ENCODE peak calls at places on chromosomes 1 and 21, in ten cellular contexts. One of them, this sample, is unnamed.

GRCh38 chr1:11765661-11766428 is 3.9 kb downstream of the C1orf167 start:
- DNase-seq in cardiac muscle cell: no peak
- DNase-seq in fibroblast of gingiva: no peak
- DNase-seq in GM06990: no peak
- DNase-seq in Right ventricle myocardium superior: no peak
- DNase-seq in GM19239: no peak
- DNase-seq in activated CD8-positive, alpha-beta memory T cell treated with anti-CD3 and anti-CD28 coated beads, Interleukin-2, amount 50 U/mL, for 48 hours: no peak
- DNase-seq in HT1080: no peak
- DNase-seq in stimulated activated CD4-positive, alpha-beta T cell treated with anti-CD3 and anti-CD28 coated beads, Interleukin-15, amount 100 ng/mL, for 1 hour: no peak
- DNase-seq in T-cell: no peak
- DNase-seq in this sample: no peak

GRCh38 chr1:166166701-166167394 is at the start of gene FAM78B:
- DNase-seq in T-cell: peak
- DNase-seq in HT1080: peak
- DNase-seq in Right ventricle myocardium superior: peak
- DNase-seq in fibroblast of gingiva: peak
- DNase-seq in cardiac muscle cell: peak
- DNase-seq in stimulated activated CD4-positive, alpha-beta T cell treated with anti-CD3 and anti-CD28 coated beads, Interleukin-15, amount 100 ng/mL, for 1 hour: no peak
- DNase-seq in activated CD8-positive, alpha-beta memory T cell treated with anti-CD3 and anti-CD28 coated beads, Interleukin-2, amount 50 U/mL, for 48 hours: peak
- DNase-seq in GM06990: peak
- DNase-seq in GM19239: peak
- DNase-seq in this sample: peak

GRCh38 chr1:172905452-172905851 is 145.3 kb downstream of the TNFSF18 start:
- DNase-seq in T-cell: no peak
- DNase-seq in GM06990: no peak
- DNase-seq in activated CD8-positive, alpha-beta memory T cell treated with anti-CD3 and anti-CD28 coated beads, Interleukin-2, amount 50 U/mL, for 48 hours: no peak
- DNase-seq in GM19239: no peak
- DNase-seq in fibroblast of gingiva: no peak
- DNase-seq in Right ventricle myocardium superior: no peak
- DNase-seq in stimulated activated CD4-positive, alpha-beta T cell treated with anti-CD3 and anti-CD28 coated beads, Interleukin-15, amount 100 ng/mL, for 1 hour: no peak
- DNase-seq in cardiac muscle cell: no peak
- DNase-seq in HT1080: no peak
- DNase-seq in this sample: peak

GRCh38 chr21:38806942-38807284 is 1.2 kb downstream of the ETS2 start:
- DNase-seq in T-cell: no peak
- DNase-seq in GM19239: no peak
- DNase-seq in cardiac muscle cell: no peak
- DNase-seq in stimulated activated CD4-positive, alpha-beta T cell treated with anti-CD3 and anti-CD28 coated beads, Interleukin-15, amount 100 ng/mL, for 1 hour: no peak
- DNase-seq in fibroblast of gingiva: no peak
- DNase-seq in GM06990: no peak
- DNase-seq in HT1080: no peak
- DNase-seq in activated CD8-positive, alpha-beta memory T cell treated with anti-CD3 and anti-CD28 coated beads, Interleukin-2, amount 50 U/mL, for 48 hours: no peak
- DNase-seq in Right ventricle myocardium superior: no peak
- DNase-seq in this sample: peak

GRCh38 chr1:75430526-75430925 is 180.4 kb downstream of the SLC44A5 start:
- DNase-seq in stimulated activated CD4-positive, alpha-beta T cell treated with anti-CD3 and anti-CD28 coated beads, Interleukin-15, amount 100 ng/mL, for 1 hour: no peak
- DNase-seq in T-cell: no peak
- DNase-seq in activated CD8-positive, alpha-beta memory T cell treated with anti-CD3 and anti-CD28 coated beads, Interleukin-2, amount 50 U/mL, for 48 hours: no peak
- DNase-seq in GM19239: no peak
- DNase-seq in fibroblast of gingiva: no peak
- DNase-seq in HT1080: peak
- DNase-seq in GM06990: no peak
- DNase-seq in cardiac muscle cell: no peak
- DNase-seq in Right ventricle myocardium superior: no peak
- DNase-seq in this sample: no peak

GRCh38 chr21:25850126-25850831 is 115.5 kb downstream of the GABPA start:
- DNase-seq in GM19239: no peak
- DNase-seq in HT1080: no peak
- DNase-seq in Right ventricle myocardium superior: no peak
- DNase-seq in fibroblast of gingiva: no peak
- DNase-seq in T-cell: no peak
- DNase-seq in cardiac muscle cell: peak
- DNase-seq in GM06990: no peak
- DNase-seq in stimulated activated CD4-positive, alpha-beta T cell treated with anti-CD3 and anti-CD28 coated beads, Interleukin-15, amount 100 ng/mL, for 1 hour: no peak
- DNase-seq in activated CD8-positive, alpha-beta memory T cell treated with anti-CD3 and anti-CD28 coated beads, Interleukin-2, amount 50 U/mL, for 48 hours: no peak
- DNase-seq in this sample: no peak

GRCh38 chr21:14482165-14482564 is 64.0 kb downstream of the SAMSN1 start:
- DNase-seq in GM06990: peak
- DNase-seq in GM19239: no peak
- DNase-seq in stimulated activated CD4-positive, alpha-beta T cell treated with anti-CD3 and anti-CD28 coated beads, Interleukin-15, amount 100 ng/mL, for 1 hour: no peak
- DNase-seq in cardiac muscle cell: no peak
- DNase-seq in HT1080: no peak
- DNase-seq in Right ventricle myocardium superior: no peak
- DNase-seq in activated CD8-positive, alpha-beta memory T cell treated with anti-CD3 and anti-CD28 coated beads, Interleukin-2, amount 50 U/mL, for 48 hours: no peak
- DNase-seq in T-cell: peak
- DNase-seq in fibroblast of gingiva: no peak
- DNase-seq in this sample: no peak

GRCh38 chr1:219159946-219160645 is 13.6 kb upstream of the LYPLAL1 start:
- DNase-seq in cardiac muscle cell: peak
- DNase-seq in activated CD8-positive, alpha-beta memory T cell treated with anti-CD3 and anti-CD28 coated beads, Interleukin-2, amount 50 U/mL, for 48 hours: no peak
- DNase-seq in T-cell: no peak
- DNase-seq in Right ventricle myocardium superior: no peak
- DNase-seq in GM06990: no peak
- DNase-seq in fibroblast of gingiva: no peak
- DNase-seq in stimulated activated CD4-positive, alpha-beta T cell treated with anti-CD3 and anti-CD28 coated beads, Interleukin-15, amount 100 ng/mL, for 1 hour: no peak
- DNase-seq in GM19239: no peak
- DNase-seq in HT1080: no peak
- DNase-seq in this sample: no peak

GRCh38 chr1:165364432-165365133 is 8.1 kb upstream of the LMX1A start:
- DNase-seq in fibroblast of gingiva: peak
- DNase-seq in GM06990: no peak
- DNase-seq in T-cell: no peak
- DNase-seq in Right ventricle myocardium superior: peak
- DNase-seq in stimulated activated CD4-positive, alpha-beta T cell treated with anti-CD3 and anti-CD28 coated beads, Interleukin-15, amount 100 ng/mL, for 1 hour: no peak
- DNase-seq in GM19239: no peak
- DNase-seq in activated CD8-positive, alpha-beta memory T cell treated with anti-CD3 and anti-CD28 coated beads, Interleukin-2, amount 50 U/mL, for 48 hours: no peak
- DNase-seq in cardiac muscle cell: no peak
- DNase-seq in HT1080: peak
- DNase-seq in this sample: no peak

GRCh38 chr1:42172394-42173133 is 8.0 kb upstream of the GUCA2A start:
- DNase-seq in cardiac muscle cell: no peak
- DNase-seq in stimulated activated CD4-positive, alpha-beta T cell treated with anti-CD3 and anti-CD28 coated beads, Interleukin-15, amount 100 ng/mL, for 1 hour: no peak
- DNase-seq in activated CD8-positive, alpha-beta memory T cell treated with anti-CD3 and anti-CD28 coated beads, Interleukin-2, amount 50 U/mL, for 48 hours: no peak
- DNase-seq in fibroblast of gingiva: no peak
- DNase-seq in GM06990: no peak
- DNase-seq in HT1080: no peak
- DNase-seq in Right ventricle myocardium superior: peak
- DNase-seq in T-cell: no peak
- DNase-seq in GM19239: no peak
- DNase-seq in this sample: no peak

GRCh38 chr1:65509912-65510680 is 89.6 kb downstream of the LEPR start:
- DNase-seq in HT1080: peak
- DNase-seq in Right ventricle myocardium superior: no peak
- DNase-seq in T-cell: no peak
- DNase-seq in GM19239: no peak
- DNase-seq in cardiac muscle cell: peak
- DNase-seq in activated CD8-positive, alpha-beta memory T cell treated with anti-CD3 and anti-CD28 coated beads, Interleukin-2, amount 50 U/mL, for 48 hours: no peak
- DNase-seq in GM06990: no peak
- DNase-seq in fibroblast of gingiva: peak
- DNase-seq in stimulated activated CD4-positive, alpha-beta T cell treated with anti-CD3 and anti-CD28 coated beads, Interleukin-15, amount 100 ng/mL, for 1 hour: no peak
- DNase-seq in this sample: peak

GRCh38 chr21:43361127-43361492 is 65.8 kb downstream of the SIK1 start:
- DNase-seq in stimulated activated CD4-positive, alpha-beta T cell treated with anti-CD3 and anti-CD28 coated beads, Interleukin-15, amount 100 ng/mL, for 1 hour: no peak
- DNase-seq in T-cell: no peak
- DNase-seq in GM06990: peak
- DNase-seq in Right ventricle myocardium superior: no peak
- DNase-seq in GM19239: no peak
- DNase-seq in cardiac muscle cell: no peak
- DNase-seq in activated CD8-positive, alpha-beta memory T cell treated with anti-CD3 and anti-CD28 coated beads, Interleukin-2, amount 50 U/mL, for 48 hours: no peak
- DNase-seq in fibroblast of gingiva: no peak
- DNase-seq in HT1080: no peak
- DNase-seq in this sample: no peak

GRCh38 chr1:8560611-8561544 is 243.0 kb downstream of the SLC45A1 start:
- DNase-seq in cardiac muscle cell: peak
- DNase-seq in T-cell: peak
- DNase-seq in activated CD8-positive, alpha-beta memory T cell treated with anti-CD3 and anti-CD28 coated beads, Interleukin-2, amount 50 U/mL, for 48 hours: no peak
- DNase-seq in stimulated activated CD4-positive, alpha-beta T cell treated with anti-CD3 and anti-CD28 coated beads, Interleukin-15, amount 100 ng/mL, for 1 hour: no peak
- DNase-seq in GM06990: peak
- DNase-seq in Right ventricle myocardium superior: no peak
- DNase-seq in HT1080: peak
- DNase-seq in fibroblast of gingiva: peak
- DNase-seq in GM19239: no peak
- DNase-seq in this sample: peak

GRCh38 chr1:3134378-3135072 is 65.5 kb downstream of the PRDM16 start:
- DNase-seq in GM06990: no peak
- DNase-seq in fibroblast of gingiva: no peak
- DNase-seq in stimulated activated CD4-positive, alpha-beta T cell treated with anti-CD3 and anti-CD28 coated beads, Interleukin-15, amount 100 ng/mL, for 1 hour: no peak
- DNase-seq in GM19239: no peak
- DNase-seq in activated CD8-positive, alpha-beta memory T cell treated with anti-CD3 and anti-CD28 coated beads, Interleukin-2, amount 50 U/mL, for 48 hours: no peak
- DNase-seq in Right ventricle myocardium superior: no peak
- DNase-seq in cardiac muscle cell: no peak
- DNase-seq in T-cell: no peak
- DNase-seq in HT1080: no peak
- DNase-seq in this sample: no peak

GRCh38 chr1:48470506-48470905 is 1.5 kb downstream of the SPATA6 start:
- DNase-seq in GM19239: no peak
- DNase-seq in fibroblast of gingiva: peak
- DNase-seq in activated CD8-positive, alpha-beta memory T cell treated with anti-CD3 and anti-CD28 coated beads, Interleukin-2, amount 50 U/mL, for 48 hours: no peak
- DNase-seq in stimulated activated CD4-positive, alpha-beta T cell treated with anti-CD3 and anti-CD28 coated beads, Interleukin-15, amount 100 ng/mL, for 1 hour: no peak
- DNase-seq in GM06990: no peak
- DNase-seq in Right ventricle myocardium superior: peak
- DNase-seq in T-cell: no peak
- DNase-seq in cardiac muscle cell: peak
- DNase-seq in HT1080: no peak
- DNase-seq in this sample: no peak

GRCh38 chr1:51515312-51515960 is 3.6 kb downstream of the EPS15 start:
- DNase-seq in HT1080: no peak
- DNase-seq in Right ventricle myocardium superior: no peak
- DNase-seq in activated CD8-positive, alpha-beta memory T cell treated with anti-CD3 and anti-CD28 coated beads, Interleukin-2, amount 50 U/mL, for 48 hours: no peak
- DNase-seq in GM19239: no peak
- DNase-seq in T-cell: no peak
- DNase-seq in cardiac muscle cell: no peak
- DNase-seq in fibroblast of gingiva: no peak
- DNase-seq in GM06990: no peak
- DNase-seq in stimulated activated CD4-positive, alpha-beta T cell treated with anti-CD3 and anti-CD28 coated beads, Interleukin-15, amount 100 ng/mL, for 1 hour: no peak
- DNase-seq in this sample: no peak

GRCh38 chr1:153058826-153059784 is 1.8 kb upstream of the SPRR2A start:
- DNase-seq in cardiac muscle cell: no peak
- DNase-seq in HT1080: no peak
- DNase-seq in T-cell: no peak
- DNase-seq in GM06990: no peak
- DNase-seq in fibroblast of gingiva: no peak
- DNase-seq in GM19239: no peak
- DNase-seq in Right ventricle myocardium superior: no peak
- DNase-seq in activated CD8-positive, alpha-beta memory T cell treated with anti-CD3 and anti-CD28 coated beads, Interleukin-2, amount 50 U/mL, for 48 hours: no peak
- DNase-seq in stimulated activated CD4-positive, alpha-beta T cell treated with anti-CD3 and anti-CD28 coated beads, Interleukin-15, amount 100 ng/mL, for 1 hour: no peak
- DNase-seq in this sample: no peak

GRCh38 chr1:37056201-37056764 is 22.0 kb upstream of the GRIK3 start:
- DNase-seq in HT1080: no peak
- DNase-seq in GM19239: no peak
- DNase-seq in GM06990: no peak
- DNase-seq in Right ventricle myocardium superior: no peak
- DNase-seq in cardiac muscle cell: no peak
- DNase-seq in stimulated activated CD4-positive, alpha-beta T cell treated with anti-CD3 and anti-CD28 coated beads, Interleukin-15, amount 100 ng/mL, for 1 hour: no peak
- DNase-seq in activated CD8-positive, alpha-beta memory T cell treated with anti-CD3 and anti-CD28 coated beads, Interleukin-2, amount 50 U/mL, for 48 hours: no peak
- DNase-seq in T-cell: no peak
- DNase-seq in fibroblast of gingiva: no peak
- DNase-seq in this sample: no peak

GRCh38 chr1:215357901-215358300 is 209.2 kb upstream of the KCTD3 start:
- DNase-seq in Right ventricle myocardium superior: no peak
- DNase-seq in cardiac muscle cell: no peak
- DNase-seq in fibroblast of gingiva: no peak
- DNase-seq in GM06990: no peak
- DNase-seq in GM19239: no peak
- DNase-seq in T-cell: no peak
- DNase-seq in activated CD8-positive, alpha-beta memory T cell treated with anti-CD3 and anti-CD28 coated beads, Interleukin-2, amount 50 U/mL, for 48 hours: no peak
- DNase-seq in stimulated activated CD4-positive, alpha-beta T cell treated with anti-CD3 and anti-CD28 coated beads, Interleukin-15, amount 100 ng/mL, for 1 hour: no peak
- DNase-seq in HT1080: no peak
- DNase-seq in this sample: no peak

GRCh38 chr1:235397733-235398132 is 30.5 kb downstream of the TBCE start:
- DNase-seq in Right ventricle myocardium superior: no peak
- DNase-seq in T-cell: no peak
- DNase-seq in stimulated activated CD4-positive, alpha-beta T cell treated with anti-CD3 and anti-CD28 coated beads, Interleukin-15, amount 100 ng/mL, for 1 hour: no peak
- DNase-seq in GM19239: no peak
- DNase-seq in cardiac muscle cell: peak
- DNase-seq in GM06990: no peak
- DNase-seq in activated CD8-positive, alpha-beta memory T cell treated with anti-CD3 and anti-CD28 coated beads, Interleukin-2, amount 50 U/mL, for 48 hours: no peak
- DNase-seq in fibroblast of gingiva: peak
- DNase-seq in HT1080: no peak
- DNase-seq in this sample: peak

GRCh38 chr1:160076295-160076694 is 5.0 kb upstream of the KCNJ9 start:
- DNase-seq in fibroblast of gingiva: no peak
- DNase-seq in stimulated activated CD4-positive, alpha-beta T cell treated with anti-CD3 and anti-CD28 coated beads, Interleukin-15, amount 100 ng/mL, for 1 hour: no peak
- DNase-seq in cardiac muscle cell: no peak
- DNase-seq in GM19239: no peak
- DNase-seq in GM06990: no peak
- DNase-seq in activated CD8-positive, alpha-beta memory T cell treated with anti-CD3 and anti-CD28 coated beads, Interleukin-2, amount 50 U/mL, for 48 hours: no peak
- DNase-seq in T-cell: no peak
- DNase-seq in Right ventricle myocardium superior: no peak
- DNase-seq in HT1080: no peak
- DNase-seq in this sample: no peak

GRCh38 chr1:24381256-24381655 is 32.3 kb downstream of the STPG1 start:
- DNase-seq in GM06990: no peak
- DNase-seq in Right ventricle myocardium superior: no peak
- DNase-seq in stimulated activated CD4-positive, alpha-beta T cell treated with anti-CD3 and anti-CD28 coated beads, Interleukin-15, amount 100 ng/mL, for 1 hour: no peak
- DNase-seq in activated CD8-positive, alpha-beta memory T cell treated with anti-CD3 and anti-CD28 coated beads, Interleukin-2, amount 50 U/mL, for 48 hours: no peak
- DNase-seq in fibroblast of gingiva: no peak
- DNase-seq in GM19239: no peak
- DNase-seq in HT1080: no peak
- DNase-seq in T-cell: no peak
- DNase-seq in cardiac muscle cell: no peak
- DNase-seq in this sample: no peak

GRCh38 chr1:209883341-209883971 is 54.6 kb upstream of the SYT14 start:
- DNase-seq in activated CD8-positive, alpha-beta memory T cell treated with anti-CD3 and anti-CD28 coated beads, Interleukin-2, amount 50 U/mL, for 48 hours: no peak
- DNase-seq in GM06990: no peak
- DNase-seq in Right ventricle myocardium superior: no peak
- DNase-seq in HT1080: peak
- DNase-seq in stimulated activated CD4-positive, alpha-beta T cell treated with anti-CD3 and anti-CD28 coated beads, Interleukin-15, amount 100 ng/mL, for 1 hour: no peak
- DNase-seq in cardiac muscle cell: peak
- DNase-seq in GM19239: no peak
- DNase-seq in T-cell: no peak
- DNase-seq in fibroblast of gingiva: peak
- DNase-seq in this sample: peak

GRCh38 chr1:174815036-174815435 is 184.7 kb upstream of the CACYBP start:
- DNase-seq in HT1080: peak
- DNase-seq in GM06990: peak
- DNase-seq in cardiac muscle cell: no peak
- DNase-seq in activated CD8-positive, alpha-beta memory T cell treated with anti-CD3 and anti-CD28 coated beads, Interleukin-2, amount 50 U/mL, for 48 hours: no peak
- DNase-seq in Right ventricle myocardium superior: no peak
- DNase-seq in T-cell: no peak
- DNase-seq in GM19239: no peak
- DNase-seq in fibroblast of gingiva: no peak
- DNase-seq in stimulated activated CD4-positive, alpha-beta T cell treated with anti-CD3 and anti-CD28 coated beads, Interleukin-15, amount 100 ng/mL, for 1 hour: no peak
- DNase-seq in this sample: peak